ENCODE peak calls at places on chromosomes 6 and 20, in eight cellular contexts. One of them, this sample, is unnamed.

GRCh38 chr20:53677447-53678314 is 84.0 kb upstream of the ZNF217 start:
- DNase-seq in Panc1: no peak
- DNase-seq in stomach: peak; percentile 47
- DNase-seq in GM23338: peak; percentile 52
- DNase-seq in HCT116: no peak
- DNase-seq in HL-60: peak; percentile 96
- DNase-seq in sigmoid colon: no peak
- DNase-seq in breast epithelium: no peak
- DNase-seq in this sample: no peak

GRCh38 chr6:82507112-82507511 is 143.5 kb downstream of the TPBG start:
- DNase-seq in Panc1: no peak
- DNase-seq in stomach: no peak
- DNase-seq in GM23338: no peak
- DNase-seq in HCT116: no peak
- DNase-seq in HL-60: no peak
- DNase-seq in sigmoid colon: no peak
- DNase-seq in breast epithelium: no peak
- DNase-seq in this sample: peak; percentile 39

GRCh38 chr20:10051185-10051584 is 16.4 kb downstream of the ANKEF1 start:
- DNase-seq in Panc1: no peak
- DNase-seq in stomach: no peak
- DNase-seq in GM23338: no peak
- DNase-seq in HCT116: no peak
- DNase-seq in HL-60: no peak
- DNase-seq in sigmoid colon: no peak
- DNase-seq in breast epithelium: no peak
- DNase-seq in this sample: no peak

GRCh38 chr6:44700422-44700821 is 312.9 kb downstream of the CDC5L start:
- DNase-seq in Panc1: no peak
- DNase-seq in stomach: no peak
- DNase-seq in GM23338: no peak
- DNase-seq in HCT116: no peak
- DNase-seq in HL-60: no peak
- DNase-seq in sigmoid colon: no peak
- DNase-seq in breast epithelium: no peak
- DNase-seq in this sample: no peak

GRCh38 chr6:7239590-7239948 is 73.4 kb downstream of the SSR1 start:
- DNase-seq in Panc1: no peak
- DNase-seq in stomach: no peak
- DNase-seq in GM23338: no peak
- DNase-seq in HCT116: no peak
- DNase-seq in HL-60: no peak
- DNase-seq in sigmoid colon: no peak
- DNase-seq in breast epithelium: no peak
- DNase-seq in this sample: no peak

GRCh38 chr6:41539204-41539603 is 7.0 kb upstream of the FOXP4 start:
- DNase-seq in Panc1: no peak
- DNase-seq in stomach: no peak
- DNase-seq in GM23338: no peak
- DNase-seq in HCT116: no peak
- DNase-seq in HL-60: no peak
- DNase-seq in sigmoid colon: no peak
- DNase-seq in breast epithelium: no peak
- DNase-seq in this sample: no peak

GRCh38 chr20:45339084-45339483 is 9.1 kb downstream of the SDC4 start:
- DNase-seq in Panc1: no peak
- DNase-seq in stomach: peak; percentile 61
- DNase-seq in GM23338: no peak
- DNase-seq in HCT116: no peak
- DNase-seq in HL-60: no peak
- DNase-seq in sigmoid colon: no peak
- DNase-seq in breast epithelium: no peak
- DNase-seq in this sample: no peak

GRCh38 chr6:149060300-149060984 is 257.1 kb upstream of the TAB2 start:
- DNase-seq in Panc1: no peak
- DNase-seq in stomach: no peak
- DNase-seq in GM23338: no peak
- DNase-seq in HCT116: no peak
- DNase-seq in HL-60: no peak
- DNase-seq in sigmoid colon: no peak
- DNase-seq in breast epithelium: no peak
- DNase-seq in this sample: no peak

GRCh38 chr20:50731930-50732690 is 730 bp downstream of the PARD6B start:
- DNase-seq in Panc1: no peak
- DNase-seq in stomach: no peak
- DNase-seq in GM23338: peak; percentile 61
- DNase-seq in HCT116: no peak
- DNase-seq in HL-60: no peak
- DNase-seq in sigmoid colon: no peak
- DNase-seq in breast epithelium: no peak
- DNase-seq in this sample: no peak

GRCh38 chr6:63272397-63272796 is 47.4 kb downstream of the LGSN start:
- DNase-seq in Panc1: peak; percentile 28
- DNase-seq in stomach: no peak
- DNase-seq in GM23338: peak; percentile 37
- DNase-seq in HCT116: peak; percentile 27
- DNase-seq in HL-60: peak; percentile 19
- DNase-seq in sigmoid colon: no peak
- DNase-seq in breast epithelium: no peak
- DNase-seq in this sample: peak; percentile 32

GRCh38 chr20:2314759-2315439 is 19.1 kb downstream of the TGM3 start:
- DNase-seq in Panc1: no peak
- DNase-seq in stomach: no peak
- DNase-seq in GM23338: no peak
- DNase-seq in HCT116: peak; percentile 65
- DNase-seq in HL-60: peak; percentile 88
- DNase-seq in sigmoid colon: peak; percentile 70
- DNase-seq in breast epithelium: no peak
- DNase-seq in this sample: no peak

GRCh38 chr6:148251891-148252290 is 90.7 kb upstream of the SASH1 start:
- DNase-seq in Panc1: no peak
- DNase-seq in stomach: no peak
- DNase-seq in GM23338: no peak
- DNase-seq in HCT116: no peak
- DNase-seq in HL-60: no peak
- DNase-seq in sigmoid colon: no peak
- DNase-seq in breast epithelium: no peak
- DNase-seq in this sample: peak; percentile 68

GRCh38 chr20:23257848-23258746 is 92.5 kb upstream of the NXT1 start:
- DNase-seq in Panc1: no peak
- DNase-seq in stomach: no peak
- DNase-seq in GM23338: no peak
- DNase-seq in HCT116: no peak
- DNase-seq in HL-60: peak; percentile 43
- DNase-seq in sigmoid colon: no peak
- DNase-seq in breast epithelium: no peak
- DNase-seq in this sample: peak; percentile 12

GRCh38 chr6:27025351-27025750 is 222.2 kb upstream of the PRSS16 start:
- DNase-seq in Panc1: no peak
- DNase-seq in stomach: no peak
- DNase-seq in GM23338: no peak
- DNase-seq in HCT116: no peak
- DNase-seq in HL-60: no peak
- DNase-seq in sigmoid colon: no peak
- DNase-seq in breast epithelium: no peak
- DNase-seq in this sample: no peak

GRCh38 chr6:145887969-145888368 is 73.4 kb upstream of the FBXO30 start:
- DNase-seq in Panc1: no peak
- DNase-seq in stomach: no peak
- DNase-seq in GM23338: peak; percentile 12
- DNase-seq in HCT116: no peak
- DNase-seq in HL-60: peak; percentile 9
- DNase-seq in sigmoid colon: peak; percentile 63
- DNase-seq in breast epithelium: no peak
- DNase-seq in this sample: peak; percentile 3

GRCh38 chr6:142537612-142538478 is 236.0 kb downstream of the ADGRG6 start:
- DNase-seq in Panc1: no peak
- DNase-seq in stomach: no peak
- DNase-seq in GM23338: peak; percentile 76
- DNase-seq in HCT116: peak; percentile 34
- DNase-seq in HL-60: peak; percentile 13
- DNase-seq in sigmoid colon: no peak
- DNase-seq in breast epithelium: no peak
- DNase-seq in this sample: no peak

GRCh38 chr6:15507746-15508145 is 155.1 kb downstream of the DTNBP1 start:
- DNase-seq in Panc1: no peak
- DNase-seq in stomach: no peak
- DNase-seq in GM23338: no peak
- DNase-seq in HCT116: no peak
- DNase-seq in HL-60: no peak
- DNase-seq in sigmoid colon: peak; percentile 29
- DNase-seq in breast epithelium: peak; percentile 39
- DNase-seq in this sample: no peak

GRCh38 chr6:5121479-5121878 is 36.3 kb downstream of the PPP1R3G start:
- DNase-seq in Panc1: no peak
- DNase-seq in stomach: no peak
- DNase-seq in GM23338: no peak
- DNase-seq in HCT116: no peak
- DNase-seq in HL-60: no peak
- DNase-seq in sigmoid colon: no peak
- DNase-seq in breast epithelium: no peak
- DNase-seq in this sample: no peak

GRCh38 chr20:23541330-23541729 is 27.0 kb downstream of the CST9L start:
- DNase-seq in Panc1: no peak
- DNase-seq in stomach: no peak
- DNase-seq in GM23338: no peak
- DNase-seq in HCT116: no peak
- DNase-seq in HL-60: no peak
- DNase-seq in sigmoid colon: no peak
- DNase-seq in breast epithelium: no peak
- DNase-seq in this sample: no peak

GRCh38 chr20:21104921-21105320 is 1.2 kb downstream of the LINC00237 start:
- DNase-seq in Panc1: no peak
- DNase-seq in stomach: no peak
- DNase-seq in GM23338: peak; percentile 40
- DNase-seq in HCT116: no peak
- DNase-seq in HL-60: no peak
- DNase-seq in sigmoid colon: no peak
- DNase-seq in breast epithelium: no peak
- DNase-seq in this sample: no peak

GRCh38 chr20:21105429-21106170 is 558 bp downstream of the LINC00237 start:
- DNase-seq in Panc1: no peak
- DNase-seq in stomach: no peak
- DNase-seq in GM23338: peak; percentile 83
- DNase-seq in HCT116: no peak
- DNase-seq in HL-60: no peak
- DNase-seq in sigmoid colon: no peak
- DNase-seq in breast epithelium: no peak
- DNase-seq in this sample: no peak

GRCh38 chr20:21104466-21104761 is 1.7 kb downstream of the LINC00237 start:
- DNase-seq in Panc1: no peak
- DNase-seq in stomach: no peak
- DNase-seq in GM23338: peak; percentile 67
- DNase-seq in HCT116: no peak
- DNase-seq in HL-60: no peak
- DNase-seq in sigmoid colon: no peak
- DNase-seq in breast epithelium: no peak
- DNase-seq in this sample: no peak

GRCh38 chr20:21103582-21104465 is 2.3 kb downstream of the LINC00237 start:
- DNase-seq in Panc1: no peak
- DNase-seq in stomach: no peak
- DNase-seq in GM23338: peak; percentile 65
- DNase-seq in HCT116: no peak
- DNase-seq in HL-60: no peak
- DNase-seq in sigmoid colon: no peak
- DNase-seq in breast epithelium: no peak
- DNase-seq in this sample: no peak

DNA sequence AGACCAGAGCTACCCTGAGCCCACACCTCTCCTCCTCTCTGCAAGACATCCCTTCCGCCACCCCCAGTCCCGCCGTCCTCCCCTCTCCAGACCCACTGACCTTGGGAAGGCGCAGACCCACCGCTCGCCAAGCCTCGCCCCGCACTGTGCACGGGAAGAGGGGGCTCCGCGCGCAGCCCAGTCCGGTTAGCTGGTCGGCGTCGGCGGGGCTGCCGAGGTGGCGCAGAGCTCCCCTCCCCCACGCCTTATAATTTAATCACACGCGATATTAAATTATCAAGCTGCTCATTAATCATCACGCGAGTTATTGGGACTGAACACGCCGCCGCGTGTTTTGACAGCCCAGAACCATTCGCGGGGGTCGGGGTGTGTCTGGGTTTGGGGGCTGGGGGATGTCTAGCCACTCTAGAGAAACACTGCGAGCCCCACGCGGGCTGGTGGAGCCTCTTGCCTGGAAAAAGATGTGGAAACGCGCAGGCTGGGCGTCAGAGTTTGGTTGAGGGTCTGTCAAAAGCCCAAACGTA is at the start of gene LINC00237:
- DNase-seq in Panc1: no peak
- DNase-seq in stomach: no peak
- DNase-seq in GM23338: peak; percentile 43
- DNase-seq in HCT116: no peak
- DNase-seq in HL-60: no peak
- DNase-seq in sigmoid colon: no peak
- DNase-seq in breast epithelium: no peak
- DNase-seq in this sample: no peak
- H3K4me3 ChIP-seq in Panc1: no peak within 1 kb of the TSS
- H3K4me3 ChIP-seq in stomach: peak within 1 kb of the TSS; percentile 11
- H3K4me3 ChIP-seq in GM23338: peak within 1 kb of the TSS; percentile 67
- H3K4me3 ChIP-seq in HCT116: no peak within 1 kb of the TSS
- H3K4me3 ChIP-seq in HL-60: peak within 1 kb of the TSS; percentile 31
- H3K4me3 ChIP-seq in sigmoid colon: peak within 1 kb of the TSS; percentile 38
- H3K4me3 ChIP-seq in breast epithelium: peak within 1 kb of the TSS; percentile 14
- H3K4me3 ChIP-seq in this sample: no peak within 1 kb of the TSS

GRCh38 chr6:37175332-37176267 is 5.6 kb downstream of the PIM1 start:
- DNase-seq in Panc1: no peak
- DNase-seq in stomach: no peak
- DNase-seq in GM23338: peak; percentile 8
- DNase-seq in HCT116: no peak
- DNase-seq in HL-60: no peak
- DNase-seq in sigmoid colon: no peak
- DNase-seq in breast epithelium: no peak
- DNase-seq in this sample: no peak
- TF ChIP-seq POLR2AphosphoS5 in Panc1: no peak
- TF ChIP-seq POLR2AphosphoS5 in stomach: no peak
- TF ChIP-seq POLR2AphosphoS5 in GM23338: no peak
- TF ChIP-seq POLR2AphosphoS5 in HCT116: no peak
- TF ChIP-seq POLR2AphosphoS5 in HL-60: no peak
- TF ChIP-seq POLR2AphosphoS5 in sigmoid colon: peak; percentile 4
- TF ChIP-seq POLR2AphosphoS5 in breast epithelium: no peak
- TF ChIP-seq POLR2AphosphoS5 in this sample: no peak

GRCh38 chr6:21915707-21916399 is 322.3 kb downstream of the SOX4 start:
- DNase-seq in Panc1: no peak
- DNase-seq in stomach: no peak
- DNase-seq in GM23338: no peak
- DNase-seq in HCT116: no peak
- DNase-seq in HL-60: no peak
- DNase-seq in sigmoid colon: no peak
- DNase-seq in breast epithelium: no peak
- DNase-seq in this sample: no peak
- H3K4me3 ChIP-seq in Panc1: no peak overlapping the region
- H3K4me3 ChIP-seq in stomach: no peak overlapping the region
- H3K4me3 ChIP-seq in GM23338: no peak overlapping the region
- H3K4me3 ChIP-seq in HCT116: no peak overlapping the region
- H3K4me3 ChIP-seq in HL-60: no peak overlapping the region
- H3K4me3 ChIP-seq in sigmoid colon: no peak overlapping the region
- H3K4me3 ChIP-seq in breast epithelium: no peak overlapping the region
- H3K4me3 ChIP-seq in this sample: no peak overlapping the region

DNA sequence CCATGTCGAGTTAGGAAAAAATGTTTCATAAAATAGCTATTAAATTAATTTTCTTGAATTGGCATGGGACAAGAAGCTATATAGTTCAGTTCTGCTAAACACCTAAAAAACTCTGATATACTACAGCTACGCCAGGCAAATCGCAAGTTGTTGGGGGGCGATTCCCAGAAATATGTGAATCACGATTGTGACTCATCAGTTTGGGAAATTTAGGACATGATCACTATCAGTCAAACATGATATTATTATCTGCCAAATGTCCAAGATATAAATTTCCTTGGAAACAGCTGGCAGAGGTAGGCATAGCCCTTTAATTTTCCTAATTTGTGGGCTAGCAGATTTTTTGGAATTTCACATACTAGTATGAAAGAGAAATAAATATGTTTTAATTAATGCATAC is 123.6 kb downstream of the ATXN1 start:
- DNase-seq in Panc1: no peak
- DNase-seq in stomach: no peak
- DNase-seq in GM23338: no peak
- DNase-seq in HCT116: no peak
- DNase-seq in HL-60: no peak
- DNase-seq in sigmoid colon: no peak
- DNase-seq in breast epithelium: no peak
- DNase-seq in this sample: no peak
- TF ChIP-seq POLR2AphosphoS5 in Panc1: no peak
- TF ChIP-seq POLR2AphosphoS5 in stomach: no peak
- TF ChIP-seq POLR2AphosphoS5 in GM23338: no peak
- TF ChIP-seq POLR2AphosphoS5 in HCT116: no peak
- TF ChIP-seq POLR2AphosphoS5 in HL-60: no peak
- TF ChIP-seq POLR2AphosphoS5 in sigmoid colon: no peak
- TF ChIP-seq POLR2AphosphoS5 in breast epithelium: no peak
- TF ChIP-seq POLR2AphosphoS5 in this sample: no peak

This sample was measured in SK-N-MC.